ENCODE peak calls at places on chromosomes 11 and 22, in four cellular contexts. P is breast epithelium; A is spleen; H is CD8-positive, alpha-beta memory T cell. V is an unnamed sample.

GRCh38 chr11:80980221-80980620 is 1539.4 kb upstream of the TENM4 start:
- DNase-seq in P (no peak), A (no peak), H (no peak), V (no peak)

GRCh38 chr11:78645226-78646202 is 70.8 kb upstream of the NARS2 start:
- DNase-seq in P (peak), A (peak), H (peak), V (peak)

GRCh38 chr11:44622190-44622650 is 56.8 kb downstream of the CD82 start:
- DNase-seq in P (peak), A (peak), H (no peak), V (peak)

GRCh38 chr22:41920271-41920976 is 5.5 kb upstream of the SHISA8 start:
- DNase-seq in P (no peak), A (peak), H (no peak), V (no peak)

GRCh38 chr11:75371930-75372876 is 20.7 kb upstream of the ARRB1 start:
- DNase-seq in P (no peak), A (peak), H (no peak), V (no peak)

GRCh38 chr11:63527667-63528066 is 8.9 kb upstream of the PLAAT4 start:
- DNase-seq in P (no peak), A (no peak), H (no peak), V (no peak)

GRCh38 chr11:57444362-57445074 is 15.8 kb upstream of the RTN4RL2 start:
- DNase-seq in P (no peak), A (peak), H (no peak), V (no peak)

GRCh38 chr11:28559497-28559896 is 451.3 kb downstream of the METTL15 start:
- DNase-seq in P (no peak), A (no peak), H (no peak), V (no peak)

GRCh38 chr22:39229075-39229474 is 15.7 kb downstream of the PDGFB start:
- DNase-seq in P (no peak), A (no peak), H (no peak), V (no peak)

GRCh38 chr22:33666661-33667619 is 253.3 kb downstream of the LARGE1 start:
- DNase-seq in P (no peak), A (no peak), H (no peak), V (no peak)

GRCh38 chr11:112663947-112664634 is 297.1 kb upstream of the NCAM1 start:
- DNase-seq in P (no peak), A (no peak), H (no peak), V (no peak)

GRCh38 chr22:49727191-49727880 is 100.3 kb downstream of the BRD1 start:
- DNase-seq in P (no peak), A (no peak), H (no peak), V (no peak)

GRCh38 chr11:119473901-119474681 is 51.1 kb upstream of the THY1 start:
- DNase-seq in P (peak), A (no peak), H (no peak), V (no peak)

GRCh38 chr11:66559141-66559861 is 9.1 kb downstream of the CTSF start:
- DNase-seq in P (no peak), A (no peak), H (no peak), V (no peak)

GRCh38 chr22:16803255-16803917 is 21.8 kb downstream of the XKR3 start:
- DNase-seq in P (no peak), A (no peak), H (no peak), V (no peak)

GRCh38 chr22:39500101-39500500 is 2.0 kb upstream of the MIEF1 start:
- DNase-seq in P (no peak), A (no peak), H (no peak), V (no peak)

GRCh38 chr11:121236115-121237001 is 56.2 kb upstream of the SC5D start:
- DNase-seq in P (no peak), A (no peak), H (no peak), V (no peak)

GRCh38 chr11:92268546-92268945 is 43.9 kb downstream of the FAT3 start:
- DNase-seq in P (no peak), A (no peak), H (no peak), V (no peak)

GRCh38 chr11:34624069-34624468 is 3.2 kb downstream of the EHF start:
- DNase-seq in P (peak), A (peak), H (peak), V (no peak)

GRCh38 chr11:47440054-47440476 is 8.9 kb downstream of the RAPSN start:
- DNase-seq in P (no peak), A (no peak), H (no peak), V (no peak)

GRCh38 chr11:77250881-77251640 is 50.4 kb downstream of the GDPD4 start:
- DNase-seq in P (no peak), A (no peak), H (no peak), V (no peak)

GRCh38 chr11:82305123-82305522 is 428.5 kb downstream of the FAM181B start:
- DNase-seq in P (no peak), A (no peak), H (no peak), V (no peak)

GRCh38 chr11:82308979-82309378 is 424.7 kb downstream of the FAM181B start:
- DNase-seq in P (no peak), A (no peak), H (no peak), V (no peak)
- H3K27ac ChIP-seq in P (no peak), A (no peak), H (no peak), V (no peak)

GRCh38 chr11:96167233-96167632 is 175.8 kb downstream of the MAML2 start:
- DNase-seq in P (no peak), A (no peak), H (no peak), V (no peak)
- H3K27ac ChIP-seq in P (peak), A (no peak), H (no peak), V (peak)

DNA sequence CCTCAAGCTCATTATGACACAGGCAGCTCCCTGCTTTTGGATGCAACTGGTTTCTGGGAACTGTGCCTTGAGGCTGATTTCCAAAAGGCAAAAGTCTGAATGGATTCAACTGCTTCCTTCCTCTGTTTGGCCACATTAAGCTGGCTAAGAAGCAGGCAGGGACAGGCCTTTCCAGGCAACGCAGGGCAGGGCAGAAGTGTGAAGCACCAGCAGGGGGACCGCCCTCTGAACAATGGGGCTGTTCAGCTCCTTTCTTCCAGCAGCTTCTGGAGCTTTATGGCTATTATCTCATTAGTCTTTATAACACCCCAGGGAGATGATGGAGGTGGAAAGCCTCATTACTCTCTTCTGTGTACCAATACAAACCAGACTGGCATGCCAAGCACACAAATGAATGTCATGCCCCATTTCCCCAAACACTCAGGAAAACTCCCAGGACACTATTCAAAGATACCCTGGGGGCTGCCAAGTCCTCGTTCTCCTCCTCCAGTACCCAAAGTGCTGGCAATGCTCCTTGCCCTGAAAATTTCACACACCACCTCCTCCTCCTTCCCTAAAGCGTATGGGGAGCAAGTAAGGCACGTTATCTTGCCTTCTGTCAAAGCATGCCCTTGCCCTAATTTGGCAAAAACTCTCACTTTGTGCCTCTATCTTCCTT is 21.3 kb downstream of the MORC2 start:
- DNase-seq in P (peak), A (no peak), H (no peak), V (no peak)
- H3K27ac ChIP-seq in P (peak), A (no peak), H (no peak), V (no peak)

GRCh38 chr22:45502215-45503070 is at the start of gene FBLN1:
- DNase-seq in P (no peak), A (no peak), H (no peak), V (no peak)
- H3K27ac ChIP-seq in P (peak), A (peak), H (no peak), V (peak)